ENCODE peak calls at places on chromosomes 16 and 17, in nine cellular contexts. K, H, V, L, G, Q, W, Z and T are unnamed samples.
A peak's percentile ranks its signal among the peaks of the same experiment; 100 is the strongest.

GRCh38 chr16:70529051-70529777 is 5.6 kb downstream of the SF3B3 start:
- DNase-seq in K (no peak), H (no peak), V (no peak), L (peak; percentile 15), G (no peak), Q (no peak), W (peak; percentile 46), Z (no peak), T (no peak)

GRCh38 chr17:61574542-61575351 is 16.3 kb downstream of the NACA2 start:
- DNase-seq in K (no peak), H (no peak), V (no peak), L (peak; percentile 74), G (no peak), Q (no peak), W (peak; percentile 65), Z (no peak), T (peak; percentile 62)

GRCh38 chr17:65301184-65301583 is 164.0 kb downstream of the RGS9 start:
- DNase-seq in K (no peak), H (no peak), V (no peak), L (no peak), G (no peak), Q (no peak), W (no peak), Z (no peak), T (no peak)

GRCh38 chr17:9817086-9817485 is 4.8 kb downstream of the GSG1L2 start:
- DNase-seq in K (no peak), H (no peak), V (no peak), L (peak; percentile 61), G (no peak), Q (no peak), W (peak; percentile 74), Z (peak; percentile 37), T (peak; percentile 57)

GRCh38 chr17:66578781-66579489 is 256.0 kb upstream of the CACNG5 start:
- DNase-seq in K (no peak), H (peak; percentile 63), V (no peak), L (no peak), G (no peak), Q (no peak), W (no peak), Z (no peak), T (no peak)

GRCh38 chr17:45384047-45384799 is 48.4 kb downstream of the ARHGAP27 start:
- DNase-seq in K (no peak), H (no peak), V (no peak), L (no peak), G (no peak), Q (no peak), W (no peak), Z (no peak), T (no peak)

GRCh38 chr17:12821376-12821940 is 32.2 kb downstream of the ARHGAP44 start:
- DNase-seq in K (no peak), H (no peak), V (no peak), L (no peak), G (no peak), Q (no peak), W (no peak), Z (no peak), T (peak; percentile 16)

GRCh38 chr16:22813946-22814325 is at the start of gene HS3ST2:
- DNase-seq in K (peak; percentile 64), H (no peak), V (no peak), L (no peak), G (no peak), Q (no peak), W (peak; percentile 90), Z (no peak), T (peak; percentile 25)

GRCh38 chr17:53353919-53354351 is 468.8 kb upstream of the KIF2B start:
- DNase-seq in K (peak; percentile 78), H (no peak), V (no peak), L (no peak), G (no peak), Q (peak; percentile 77), W (peak; percentile 1), Z (peak; percentile 52), T (peak; percentile 39)

GRCh38 chr16:46854846-46855245 is 23.9 kb upstream of the C16orf87 start:
- DNase-seq in K (no peak), H (no peak), V (no peak), L (no peak), G (no peak), Q (no peak), W (no peak), Z (no peak), T (no peak)

GRCh38 chr17:21297026-21297520 is 12.6 kb downstream of the MAP2K3 start:
- DNase-seq in K (peak; percentile 75), H (no peak), V (no peak), L (no peak), G (no peak), Q (no peak), W (no peak), Z (no peak), T (no peak)

GRCh38 chr16:86022381-86022960 is 123.5 kb downstream of the IRF8 start:
- DNase-seq in K (peak; percentile 21), H (no peak), V (no peak), L (no peak), G (no peak), Q (no peak), W (no peak), Z (no peak), T (no peak)

GRCh38 chr17:40060887-40061480 is 1.8 kb upstream of the THRA start:
- DNase-seq in K (no peak), H (no peak), V (no peak), L (no peak), G (peak; percentile 64), Q (no peak), W (no peak), Z (no peak), T (no peak)

GRCh38 chr16:27999687-28000086 is 63.8 kb downstream of the GSG1L start:
- DNase-seq in K (no peak), H (no peak), V (no peak), L (no peak), G (no peak), Q (no peak), W (no peak), Z (no peak), T (no peak)

GRCh38 chr17:79833110-79833450 is 6.2 kb downstream of the CBX4 start:
- DNase-seq in K (no peak), H (no peak), V (no peak), L (no peak), G (no peak), Q (no peak), W (no peak), Z (no peak), T (no peak)
- H3K27me3 ChIP-seq in K (peaks cover 30% of the 10 kb centered on the region), H (no peaks in the 10 kb centered on the region), V (no peaks in the 10 kb centered on the region), L (no peaks in the 10 kb centered on the region), G (no peaks in the 10 kb centered on the region), Q (peaks cover 15% of the 10 kb centered on the region), W (peaks cover 98% of the 10 kb centered on the region), Z (no peaks in the 10 kb centered on the region), T (no peaks in the 10 kb centered on the region)

GRCh38 chr16:30413116-30413806 is 5.9 kb downstream of the ZNF771 start:
- DNase-seq in K (no peak), H (no peak), V (no peak), L (no peak), G (no peak), Q (no peak), W (no peak), Z (no peak), T (no peak)

GRCh38 chr16:30406911-30407793 is at the start of gene ZNF771:
- DNase-seq in K (peak; percentile 96), H (peak; percentile 83), V (no peak), L (peak; percentile 73), G (peak; percentile 97), Q (peak; percentile 98), W (peak; percentile 97), Z (peak; percentile 95), T (peak; percentile 92)

GRCh38 chr16:30407794-30408534 is 558 bp downstream of the ZNF771 start:
- DNase-seq in K (no peak), H (no peak), V (no peak), L (no peak), G (no peak), Q (no peak), W (peak; percentile 24), Z (no peak), T (no peak)

GRCh38 chr16:30414159-30414558 is 6.8 kb downstream of the ZNF771 start:
- DNase-seq in K (no peak), H (no peak), V (no peak), L (no peak), G (no peak), Q (no peak), W (no peak), Z (no peak), T (no peak)

DNA sequence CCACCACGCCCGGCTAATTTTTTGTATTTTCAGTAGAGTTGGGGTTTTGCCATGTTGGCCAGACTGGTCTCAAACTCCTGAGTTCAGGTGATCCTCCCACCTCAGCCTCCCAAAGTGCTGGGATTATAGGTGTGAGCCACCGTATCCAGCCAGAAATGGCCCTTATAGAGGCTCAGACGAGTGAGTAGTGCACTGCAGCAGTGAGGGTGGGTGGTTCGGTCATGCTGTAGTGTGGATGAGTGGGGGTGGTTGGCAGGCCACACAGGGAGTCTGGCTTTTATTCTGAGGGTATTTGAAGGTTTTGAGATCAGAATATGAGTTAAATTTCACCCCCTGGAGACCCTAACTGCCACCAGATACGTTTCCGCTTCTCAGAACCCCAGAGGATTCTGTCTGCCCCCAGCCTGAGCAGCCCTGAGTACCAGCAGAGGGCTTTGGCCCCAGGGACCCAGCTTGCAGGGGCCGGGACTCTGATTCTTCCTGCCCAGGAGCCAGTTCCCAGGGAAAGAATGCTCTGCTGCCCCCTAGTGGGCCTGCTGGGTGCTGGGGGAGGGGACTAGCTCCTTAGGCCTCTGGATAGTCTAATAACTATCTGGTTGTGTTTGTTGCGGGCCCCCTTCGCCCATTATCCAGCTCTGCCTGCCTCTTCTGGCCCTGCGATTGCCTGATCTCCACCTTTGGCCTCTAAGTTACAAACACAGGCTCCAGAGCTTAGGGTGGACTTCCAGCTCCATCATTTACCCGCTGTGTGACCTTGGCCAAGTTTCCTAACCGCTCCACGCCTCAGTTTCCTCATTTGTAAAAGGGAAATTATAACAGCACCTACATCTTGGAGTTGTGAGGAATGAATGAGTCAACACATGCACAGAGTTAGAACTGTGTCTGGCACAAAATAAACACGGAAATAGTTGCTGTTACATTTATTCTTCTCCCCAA is 2.0 kb downstream of the ZNF771 start:
- DNase-seq in K (peak; percentile 94), H (peak; percentile 63), V (peak; percentile 62), L (peak; percentile 78), G (peak; percentile 97), Q (peak; percentile 97), W (peak; percentile 96), Z (peak; percentile 93), T (peak; percentile 84)
- TF ChIP-seq POLR2AphosphoS5 in K (peak; percentile 32), H (no peak), V (no peak), L (no peak), G (peak; percentile 75), Q (peak; percentile 46), W (no peak), Z (no peak), T (peak; percentile 71)

DNA sequence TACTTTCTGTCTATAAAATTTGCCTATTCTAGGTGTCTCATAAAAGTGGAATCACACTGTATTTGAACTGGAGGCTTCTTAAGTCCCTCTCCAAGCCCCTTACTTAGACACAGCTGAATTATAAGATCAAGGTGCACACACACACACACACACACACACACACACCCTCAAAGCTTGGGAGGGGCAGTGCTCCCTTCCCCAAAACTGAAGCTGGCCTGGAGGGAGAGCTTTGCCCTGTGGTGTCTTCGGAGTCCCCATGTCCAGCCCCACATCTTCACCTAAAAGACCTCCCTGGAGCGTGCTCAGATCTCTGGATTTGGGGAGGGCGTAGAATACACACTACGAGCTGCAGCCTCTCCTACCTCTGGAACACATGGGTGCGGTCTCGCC is 828 bp downstream of the EMP2 start:
- DNase-seq in K (no peak), H (no peak), V (no peak), L (no peak), G (no peak), Q (no peak), W (no peak), Z (no peak), T (no peak)
- H3K4me3 ChIP-seq in K (peak overlapping the region; percentile 98), H (no peak overlapping the region), V (no peak overlapping the region), L (peak overlapping the region; percentile 83), G (peak overlapping the region; percentile 42), Q (peak overlapping the region; percentile 92), W (peak overlapping the region; percentile 82), Z (peak overlapping the region; percentile 79), T (peak overlapping the region; percentile 98)

GRCh38 chr16:3174618-3175148 is 13.3 kb upstream of the OR1F1 start:
- DNase-seq in K (peak; percentile 36), H (no peak), V (no peak), L (no peak), G (peak; percentile 43), Q (no peak), W (peak; percentile 56), Z (no peak), T (no peak)
- H3K27me3 ChIP-seq in K (peaks cover 100% of the 10 kb centered on the region), H (peaks cover 66% of the 10 kb centered on the region), V (no peaks in the 10 kb centered on the region), L (no peaks in the 10 kb centered on the region), G (peaks cover 100% of the 10 kb centered on the region), Q (peaks cover 100% of the 10 kb centered on the region), W (peaks cover 19% of the 10 kb centered on the region), Z (peaks cover 89% of the 10 kb centered on the region), T (peaks cover 28% of the 10 kb centered on the region)